ENCODE peak calls at places on chromosome 9, in eight cellular contexts. One of them, this sample, is unnamed. For H3K27me3, the result is how much of the 10 kb centered on the place peaks cover.

GRCh38 chr9:14985419-14985818 is 75.2 kb upstream of the FREM1 start:
- DNase-seq in SJSA1: no peak
- DNase-seq in PC-3: no peak
- DNase-seq in GM06990: no peak
- DNase-seq in pancreas: no peak
- DNase-seq in cardiac muscle cell: no peak
- DNase-seq in right lobe of liver: no peak
- DNase-seq in IMR-90: no peak
- DNase-seq in this sample: no peak

GRCh38 chr9:119873877-119874276 is 504.6 kb upstream of the BRINP1 start:
- DNase-seq in SJSA1: no peak
- DNase-seq in PC-3: no peak
- DNase-seq in GM06990: no peak
- DNase-seq in pancreas: no peak
- DNase-seq in cardiac muscle cell: no peak
- DNase-seq in right lobe of liver: no peak
- DNase-seq in IMR-90: no peak
- DNase-seq in this sample: no peak

GRCh38 chr9:13033959-13034695 is 245.4 kb downstream of the MPDZ start:
- DNase-seq in SJSA1: peak
- DNase-seq in PC-3: peak
- DNase-seq in GM06990: peak
- DNase-seq in pancreas: peak
- DNase-seq in cardiac muscle cell: peak
- DNase-seq in right lobe of liver: peak
- DNase-seq in IMR-90: peak
- DNase-seq in this sample: peak

GRCh38 chr9:121609845-121610637 is 41.4 kb upstream of the DAB2IP start:
- DNase-seq in SJSA1: no peak
- DNase-seq in PC-3: peak
- DNase-seq in GM06990: no peak
- DNase-seq in pancreas: peak
- DNase-seq in cardiac muscle cell: no peak
- DNase-seq in right lobe of liver: peak
- DNase-seq in IMR-90: peak
- DNase-seq in this sample: peak

GRCh38 chr9:121455527-121456239 is 44.0 kb downstream of the GGTA1 start:
- DNase-seq in SJSA1: no peak
- DNase-seq in PC-3: no peak
- DNase-seq in GM06990: peak
- DNase-seq in pancreas: no peak
- DNase-seq in cardiac muscle cell: no peak
- DNase-seq in right lobe of liver: no peak
- DNase-seq in IMR-90: no peak
- DNase-seq in this sample: no peak

GRCh38 chr9:13928988-13929387 is 385.0 kb downstream of the NFIB start:
- DNase-seq in SJSA1: no peak
- DNase-seq in PC-3: no peak
- DNase-seq in GM06990: no peak
- DNase-seq in pancreas: no peak
- DNase-seq in cardiac muscle cell: no peak
- DNase-seq in right lobe of liver: no peak
- DNase-seq in IMR-90: no peak
- DNase-seq in this sample: no peak

GRCh38 chr9:79123419-79123818 is 448.3 kb upstream of the TLE4 start:
- DNase-seq in SJSA1: no peak
- DNase-seq in PC-3: no peak
- DNase-seq in GM06990: no peak
- DNase-seq in pancreas: no peak
- DNase-seq in cardiac muscle cell: peak
- DNase-seq in right lobe of liver: no peak
- DNase-seq in IMR-90: peak
- DNase-seq in this sample: no peak

GRCh38 chr9:76090330-76090729 is 199.9 kb downstream of the PCSK5 start:
- DNase-seq in SJSA1: no peak
- DNase-seq in PC-3: no peak
- DNase-seq in GM06990: no peak
- DNase-seq in pancreas: no peak
- DNase-seq in cardiac muscle cell: no peak
- DNase-seq in right lobe of liver: no peak
- DNase-seq in IMR-90: no peak
- DNase-seq in this sample: no peak

GRCh38 chr9:87080512-87081225 is 133.4 kb upstream of the GAS1 start:
- DNase-seq in SJSA1: no peak
- DNase-seq in PC-3: peak
- DNase-seq in GM06990: no peak
- DNase-seq in pancreas: no peak
- DNase-seq in cardiac muscle cell: peak
- DNase-seq in right lobe of liver: no peak
- DNase-seq in IMR-90: no peak
- DNase-seq in this sample: peak

GRCh38 chr9:124439661-124440243 is 10.5 kb upstream of the ADGRD2 start:
- DNase-seq in SJSA1: no peak
- DNase-seq in PC-3: no peak
- DNase-seq in GM06990: no peak
- DNase-seq in pancreas: no peak
- DNase-seq in cardiac muscle cell: no peak
- DNase-seq in right lobe of liver: no peak
- DNase-seq in IMR-90: no peak
- DNase-seq in this sample: no peak

GRCh38 chr9:23361096-23361495 is 464.9 kb downstream of the ELAVL2 start:
- DNase-seq in SJSA1: no peak
- DNase-seq in PC-3: no peak
- DNase-seq in GM06990: no peak
- DNase-seq in pancreas: no peak
- DNase-seq in cardiac muscle cell: no peak
- DNase-seq in right lobe of liver: no peak
- DNase-seq in IMR-90: no peak
- DNase-seq in this sample: no peak

GRCh38 chr9:70355801-70356200 is 58.7 kb downstream of the KLF9 start:
- DNase-seq in SJSA1: no peak
- DNase-seq in PC-3: no peak
- DNase-seq in GM06990: no peak
- DNase-seq in pancreas: no peak
- DNase-seq in cardiac muscle cell: no peak
- DNase-seq in right lobe of liver: no peak
- DNase-seq in IMR-90: no peak
- DNase-seq in this sample: no peak

GRCh38 chr9:624935-625505 is 216.5 kb upstream of the DMRT1 start:
- DNase-seq in SJSA1: no peak
- DNase-seq in PC-3: no peak
- DNase-seq in GM06990: no peak
- DNase-seq in pancreas: no peak
- DNase-seq in cardiac muscle cell: no peak
- DNase-seq in right lobe of liver: no peak
- DNase-seq in IMR-90: no peak
- DNase-seq in this sample: no peak

GRCh38 chr9:85001925-85002324 is 332.4 kb downstream of the NTRK2 start:
- DNase-seq in SJSA1: no peak
- DNase-seq in PC-3: no peak
- DNase-seq in GM06990: no peak
- DNase-seq in pancreas: no peak
- DNase-seq in cardiac muscle cell: no peak
- DNase-seq in right lobe of liver: no peak
- DNase-seq in IMR-90: no peak
- DNase-seq in this sample: no peak

GRCh38 chr9:15278839-15279238 is 28.2 kb downstream of the TTC39B start:
- DNase-seq in SJSA1: no peak
- DNase-seq in PC-3: no peak
- DNase-seq in GM06990: no peak
- DNase-seq in pancreas: no peak
- DNase-seq in cardiac muscle cell: no peak
- DNase-seq in right lobe of liver: no peak
- DNase-seq in IMR-90: no peak
- DNase-seq in this sample: no peak

GRCh38 chr9:95736891-95737522 is 138.5 kb upstream of the ERCC6L2 start:
- DNase-seq in SJSA1: no peak
- DNase-seq in PC-3: no peak
- DNase-seq in GM06990: no peak
- DNase-seq in pancreas: no peak
- DNase-seq in cardiac muscle cell: no peak
- DNase-seq in right lobe of liver: no peak
- DNase-seq in IMR-90: no peak
- DNase-seq in this sample: no peak

GRCh38 chr9:96279927-96280326 is 22.0 kb downstream of the HSD17B3 start:
- DNase-seq in SJSA1: no peak
- DNase-seq in PC-3: peak
- DNase-seq in GM06990: no peak
- DNase-seq in pancreas: no peak
- DNase-seq in cardiac muscle cell: no peak
- DNase-seq in right lobe of liver: no peak
- DNase-seq in IMR-90: no peak
- DNase-seq in this sample: no peak

GRCh38 chr9:69171517-69171916 is 2.6 kb upstream of the TJP2 start:
- DNase-seq in SJSA1: no peak
- DNase-seq in PC-3: no peak
- DNase-seq in GM06990: no peak
- DNase-seq in pancreas: no peak
- DNase-seq in cardiac muscle cell: no peak
- DNase-seq in right lobe of liver: no peak
- DNase-seq in IMR-90: no peak
- DNase-seq in this sample: no peak

GRCh38 chr9:69172895-69173294 is 1.2 kb upstream of the TJP2 start:
- DNase-seq in SJSA1: no peak
- DNase-seq in PC-3: no peak
- DNase-seq in GM06990: no peak
- DNase-seq in pancreas: no peak
- DNase-seq in cardiac muscle cell: no peak
- DNase-seq in right lobe of liver: no peak
- DNase-seq in IMR-90: no peak
- DNase-seq in this sample: no peak

GRCh38 chr9:69170231-69170630 is 3.8 kb upstream of the TJP2 start:
- DNase-seq in SJSA1: no peak
- DNase-seq in PC-3: no peak
- DNase-seq in GM06990: no peak
- DNase-seq in pancreas: no peak
- DNase-seq in cardiac muscle cell: no peak
- DNase-seq in right lobe of liver: no peak
- DNase-seq in IMR-90: peak
- DNase-seq in this sample: no peak

GRCh38 chr9:69168709-69169217 is 5.3 kb upstream of the TJP2 start:
- DNase-seq in SJSA1: no peak
- DNase-seq in PC-3: peak
- DNase-seq in GM06990: peak
- DNase-seq in pancreas: no peak
- DNase-seq in cardiac muscle cell: no peak
- DNase-seq in right lobe of liver: peak
- DNase-seq in IMR-90: peak
- DNase-seq in this sample: no peak

DNA sequence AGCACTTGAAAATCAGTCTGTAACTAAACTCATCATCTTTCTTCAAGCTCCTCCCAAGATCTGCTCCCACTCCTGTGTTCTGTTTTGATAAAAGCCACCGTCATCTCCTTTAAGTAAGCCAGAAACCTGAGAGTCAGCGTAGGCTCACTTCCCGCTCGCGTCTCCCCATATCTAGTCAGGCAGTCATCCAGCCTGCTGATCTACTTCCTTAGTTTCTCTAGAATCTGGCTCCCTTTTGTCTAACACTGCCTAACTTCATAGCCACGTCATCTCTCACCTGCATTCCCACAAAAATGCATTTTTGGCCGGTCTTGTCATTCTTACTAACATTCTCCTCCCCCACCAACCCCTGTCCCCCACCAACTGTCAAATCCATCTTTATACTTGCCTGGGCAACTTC is 3.0 kb upstream of the TJP2 start:
- DNase-seq in SJSA1: no peak
- DNase-seq in PC-3: peak
- DNase-seq in GM06990: no peak
- DNase-seq in pancreas: no peak
- DNase-seq in cardiac muscle cell: no peak
- DNase-seq in right lobe of liver: no peak
- DNase-seq in IMR-90: peak
- DNase-seq in this sample: no peak
- H3K27me3 ChIP-seq in SJSA1: under half
- H3K27me3 ChIP-seq in PC-3: under half
- H3K27me3 ChIP-seq in GM06990: under half
- H3K27me3 ChIP-seq in pancreas: under half
- H3K27me3 ChIP-seq in cardiac muscle cell: under half
- H3K27me3 ChIP-seq in right lobe of liver: under half
- H3K27me3 ChIP-seq in IMR-90: under half
- H3K27me3 ChIP-seq in this sample: under half

GRCh38 chr9:130988400-130988747 is 20.6 kb upstream of the LAMC3 start:
- DNase-seq in SJSA1: no peak
- DNase-seq in PC-3: no peak
- DNase-seq in GM06990: no peak
- DNase-seq in pancreas: no peak
- DNase-seq in cardiac muscle cell: no peak
- DNase-seq in right lobe of liver: no peak
- DNase-seq in IMR-90: no peak
- DNase-seq in this sample: no peak
- H3K27me3 ChIP-seq in SJSA1: under half
- H3K27me3 ChIP-seq in PC-3: under half
- H3K27me3 ChIP-seq in GM06990: under half
- H3K27me3 ChIP-seq in pancreas: under half
- H3K27me3 ChIP-seq in cardiac muscle cell: under half
- H3K27me3 ChIP-seq in right lobe of liver: under half
- H3K27me3 ChIP-seq in IMR-90: under half
- H3K27me3 ChIP-seq in this sample: under half

DNA sequence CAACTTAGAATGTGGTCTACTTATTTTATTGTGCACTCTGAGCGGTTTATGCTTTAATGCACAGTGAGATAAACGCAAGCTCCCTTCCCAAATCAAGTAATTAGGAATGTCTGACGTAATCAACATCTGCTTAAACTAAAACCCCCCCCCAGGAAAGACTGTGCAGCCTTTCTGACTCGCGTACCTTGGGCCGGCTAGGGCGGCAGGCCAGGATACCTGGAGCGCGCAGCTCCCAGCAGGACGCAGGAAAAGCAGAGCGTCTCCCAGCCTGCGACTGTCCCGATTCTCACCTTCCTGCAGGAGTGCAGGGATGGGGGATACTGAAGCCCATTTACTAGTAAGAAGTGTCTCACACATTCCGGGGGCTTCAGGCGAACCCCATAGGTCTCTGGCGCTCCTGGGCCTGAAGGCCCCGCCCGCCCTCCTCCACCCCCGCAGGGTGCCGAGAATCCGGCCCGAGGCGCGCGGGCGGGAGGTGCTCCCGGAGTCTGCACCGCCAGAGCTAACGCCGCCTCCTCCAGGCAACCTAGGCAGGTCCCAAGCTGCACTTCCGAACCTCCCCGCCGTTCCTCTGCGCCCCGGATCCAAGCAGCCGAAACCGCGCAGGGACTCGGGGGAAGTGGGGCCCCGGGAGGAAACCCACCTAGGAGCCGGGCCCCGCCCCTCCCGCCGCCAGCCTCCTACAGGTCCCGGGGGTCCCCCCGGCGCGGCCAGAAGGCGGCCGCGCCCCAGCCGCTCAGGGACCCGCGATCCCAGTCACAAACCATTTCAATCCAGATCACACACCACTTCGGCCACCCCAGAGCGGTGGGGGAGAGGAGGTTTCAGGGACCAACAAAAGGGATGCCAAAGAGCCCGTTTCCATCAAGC is 1.4 kb downstream of the ROR2 start:
- DNase-seq in SJSA1: peak
- DNase-seq in PC-3: no peak
- DNase-seq in GM06990: no peak
- DNase-seq in pancreas: peak
- DNase-seq in cardiac muscle cell: peak
- DNase-seq in right lobe of liver: peak
- DNase-seq in IMR-90: peak
- DNase-seq in this sample: peak
- H3K27me3 ChIP-seq in SJSA1: under half
- H3K27me3 ChIP-seq in PC-3: half or more
- H3K27me3 ChIP-seq in GM06990: under half
- H3K27me3 ChIP-seq in pancreas: under half
- H3K27me3 ChIP-seq in cardiac muscle cell: under half
- H3K27me3 ChIP-seq in right lobe of liver: under half
- H3K27me3 ChIP-seq in IMR-90: under half
- H3K27me3 ChIP-seq in this sample: under half

GRCh38 chr9:37645903-37646506 is 4.7 kb upstream of the FRMPD1 start:
- DNase-seq in SJSA1: no peak
- DNase-seq in PC-3: no peak
- DNase-seq in GM06990: no peak
- DNase-seq in pancreas: no peak
- DNase-seq in cardiac muscle cell: peak
- DNase-seq in right lobe of liver: no peak
- DNase-seq in IMR-90: no peak
- DNase-seq in this sample: no peak
- H3K27me3 ChIP-seq in SJSA1: under half
- H3K27me3 ChIP-seq in PC-3: half or more
- H3K27me3 ChIP-seq in GM06990: under half
- H3K27me3 ChIP-seq in pancreas: under half
- H3K27me3 ChIP-seq in cardiac muscle cell: half or more
- H3K27me3 ChIP-seq in right lobe of liver: under half
- H3K27me3 ChIP-seq in IMR-90: half or more
- H3K27me3 ChIP-seq in this sample: under half